ENCODE peak calls at places on chromosomes 4 and X, in ten cellular contexts. U is erythroblast; S is SIG-M5; N is activated CD4-positive, alpha-beta T cell treated with anti-CD3 and anti-CD28 coated beads, Interleukin-2, amount 10 ng/mL, durations not matched to agents 7 days and 5 days; G is activated CD8-positive, alpha-beta memory T cell treated with anti-CD3 and anti-CD28 coated beads, Interleukin-2, amount 50 U/mL, for 48 hours; J is suprapubic skin; I is renal cortical epithelial cell; F is HS-5; V is amniotic stem cell; K is activated T-cell treated with anti-CD3 and anti-CD28 coated beads, Interleukin-2, amount 50 U/mL, for 72 hours. E is an unnamed sample.
A peak's percentile ranks its signal among the peaks of the same experiment; 100 is the strongest.

GRCh38 chr4:132108784-132109183 is 1040.3 kb upstream of the PCDH10 start:
- DNase-seq in J (no peak), U (no peak), S (no peak), I (peak; percentile 9), F (peak; percentile 53), G (no peak), K (no peak), N (no peak), V (no peak), E (no peak)

GRCh38 chr4:147247577-147247976 is 233.3 kb upstream of the EDNRA start:
- DNase-seq in S (no peak), V (no peak), K (no peak), N (no peak), F (no peak), J (no peak), U (no peak), I (peak; percentile 47), G (no peak), E (no peak)

GRCh38 chr4:13844740-13845139 is 217.2 kb upstream of the BOD1L1 start:
- DNase-seq in K (no peak), N (no peak), J (no peak), G (no peak), U (no peak), S (no peak), F (no peak), V (no peak), I (peak; percentile 60), E (no peak)

GRCh38 chrX:12770440-12770839 is 20.8 kb upstream of the PRPS2 start:
- DNase-seq in N (no peak), J (no peak), K (no peak), G (no peak), F (no peak), I (peak; percentile 13), U (peak; percentile 1), V (no peak), S (no peak), E (peak; percentile 27)

GRCh38 chrX:119643696-119644095 is 37.5 kb upstream of the NKRF start:
- DNase-seq in N (no peak), S (no peak), V (no peak), F (no peak), J (no peak), G (no peak), I (no peak), K (no peak), U (no peak), E (no peak)

GRCh38 chrX:17046478-17047097 is 100.1 kb downstream of the REPS2 start:
- DNase-seq in V (peak; percentile 58), J (peak; percentile 66), U (peak; percentile 69), K (peak; percentile 51), F (no peak), G (peak; percentile 48), S (no peak), N (peak; percentile 48), I (peak; percentile 61), E (peak; percentile 59)

GRCh38 chrX:20527458-20528099 is 260.9 kb upstream of the RPS6KA3 start:
- DNase-seq in K (no peak), F (no peak), I (peak; percentile 38), N (no peak), S (no peak), J (no peak), U (peak; percentile 0), V (peak; percentile 10), G (no peak), E (peak; percentile 64)

GRCh38 chrX:135893294-135893817 is at the start of the genes CT45A10 and SAGE1:
- DNase-seq in S (no peak), F (no peak), V (no peak), J (no peak), N (no peak), I (no peak), K (no peak), G (no peak), U (no peak), E (no peak)

GRCh38 chr4:68410643-68411042 is 36.6 kb upstream of the TMPRSS11E start:
- DNase-seq in N (no peak), F (no peak), V (no peak), G (no peak), S (no peak), U (no peak), K (no peak), I (no peak), J (no peak), E (no peak)

GRCh38 chr4:111854494-111855087 is 290.7 kb upstream of the FAM241A start:
- DNase-seq in S (no peak), K (peak; percentile 3), U (peak; percentile 6), V (no peak), G (no peak), I (peak; percentile 38), N (peak; percentile 29), F (peak; percentile 33), J (no peak), E (peak; percentile 45)

GRCh38 chr4:183333983-183334382 is 11.8 kb upstream of the CLDN24 start:
- DNase-seq in N (no peak), F (no peak), V (no peak), J (no peak), G (no peak), I (peak; percentile 80), S (no peak), K (no peak), U (no peak), E (no peak)

GRCh38 chrX:24956828-24957227 is 58.9 kb downstream of the ARX start:
- DNase-seq in G (no peak), U (no peak), F (no peak), J (no peak), I (peak; percentile 66), N (no peak), V (no peak), S (no peak), K (no peak), E (no peak)

GRCh38 chr4:7273741-7274297 is 81.5 kb downstream of the SORCS2 start:
- DNase-seq in K (no peak), G (no peak), S (no peak), V (no peak), N (no peak), U (no peak), J (no peak), F (no peak), I (no peak), E (no peak)

GRCh38 chr4:103018391-103019318 is 850 bp downstream of the SLC9B1 start:
- DNase-seq in I (peak; percentile 3), J (peak; percentile 69), K (no peak), F (no peak), S (no peak), U (peak; percentile 41), V (no peak), G (no peak), N (no peak), E (no peak)

GRCh38 chr4:86910369-86910768 is 18.1 kb upstream of the C4orf36 start:
- DNase-seq in I (no peak), J (no peak), F (no peak), N (no peak), U (no peak), K (no peak), S (no peak), G (no peak), V (no peak), E (no peak)

GRCh38 chrX:94695910-94696309 is 1021.9 kb downstream of the FAM133A start:
- DNase-seq in J (no peak), F (no peak), I (no peak), U (no peak), V (no peak), N (no peak), K (no peak), G (no peak), S (no peak), E (no peak)

GRCh38 chrX:33607042-33607595 is 395.8 kb upstream of the DMD start:
- DNase-seq in G (no peak), K (no peak), J (no peak), I (no peak), F (no peak), V (no peak), S (no peak), N (no peak), U (no peak), E (no peak)

GRCh38 chr4:101792056-101792575 is 1.6 kb downstream of the BANK1 start:
- DNase-seq in S (no peak), G (no peak), J (no peak), I (no peak), N (no peak), K (no peak), F (no peak), U (no peak), V (no peak), E (no peak)

GRCh38 chr4:104493071-104493831 is 1.4 kb downstream of the CXXC4 start:
- DNase-seq in V (no peak), K (no peak), U (no peak), I (no peak), G (no peak), F (no peak), N (no peak), S (no peak), J (no peak), E (peak; percentile 34)

GRCh38 chr4:102554482-102554881 is 53.3 kb downstream of the NFKB1 start:
- DNase-seq in V (no peak), I (peak; percentile 39), F (no peak), J (no peak), K (no peak), N (no peak), U (no peak), S (no peak), G (no peak), E (no peak)

GRCh38 chr4:23828779-23829178 is 61.1 kb downstream of the PPARGC1A start:
- DNase-seq in F (no peak), G (no peak), K (no peak), U (no peak), J (no peak), I (no peak), N (no peak), S (no peak), V (no peak), E (no peak)

GRCh38 chrX:15619053-15619772 is 18.5 kb upstream of the ACE2 start:
- DNase-seq in N (no peak), K (no peak), G (no peak), V (no peak), S (no peak), J (no peak), I (peak; percentile 91), U (no peak), F (peak; percentile 3), E (no peak)

GRCh38 chrX:17740137-17741122 is 3.1 kb downstream of the SCML1 start:
- DNase-seq in J (no peak), V (no peak), G (no peak), S (no peak), U (no peak), I (no peak), N (no peak), F (no peak), K (no peak), E (no peak)

GRCh38 chrX:96834137-96834536 is 49.6 kb upstream of the RPA4 start:
- DNase-seq in S (no peak), I (no peak), V (no peak), U (no peak), K (no peak), F (no peak), G (no peak), J (no peak), N (no peak), E (no peak)

GRCh38 chrX:134636859-134637258 is 21.4 kb downstream of the PLAC1 start:
- DNase-seq in V (no peak), U (peak; percentile 1), G (no peak), I (no peak), J (no peak), F (no peak), N (no peak), K (no peak), S (no peak), E (no peak)

GRCh38 chr4:143402776-143403550 is 66.3 kb downstream of the GAB1 start:
- DNase-seq in U (peak; percentile 34), S (no peak), V (no peak), F (no peak), J (no peak), I (no peak), N (no peak), G (no peak), K (no peak), E (peak; percentile 36)

GRCh38 chrX:138775501-138775900 is 64.0 kb upstream of the FGF13 start:
- DNase-seq in J (no peak), U (peak; percentile 0), S (no peak), N (no peak), G (no peak), V (no peak), I (peak; percentile 46), K (no peak), F (no peak), E (peak; percentile 41)

GRCh38 chrX:81708506-81708905 is 506.6 kb downstream of the SH3BGRL start:
- DNase-seq in J (no peak), K (no peak), I (no peak), S (no peak), U (no peak), G (no peak), F (no peak), N (no peak), V (no peak), E (no peak)